ENCODE peak calls at places on chromosomes 12 and 14, in seven cellular contexts. X, O, I, B, U, Z and M are unnamed samples.

GRCh38 chr12:90211017-90211416 is 502.4 kb upstream of the ATP2B1 start:
- DNase-seq in X (no peak), O (no peak), I (no peak), B (no peak), U (no peak), Z (no peak), M (no peak)

GRCh38 chr12:102955926-102956737 is 1.3 kb upstream of the ASCL1 start:
- DNase-seq in X (peak), O (peak), I (no peak), B (peak), U (peak), Z (no peak), M (no peak)

GRCh38 chr14:102222009-102222575 is 82.4 kb downstream of the WDR20 start:
- DNase-seq in X (no peak), O (no peak), I (no peak), B (no peak), U (no peak), Z (no peak), M (no peak)

GRCh38 chr14:54127526-54127925 is 170.9 kb upstream of the BMP4 start:
- DNase-seq in X (no peak), O (no peak), I (no peak), B (no peak), U (no peak), Z (no peak), M (no peak)

GRCh38 chr14:75917322-75918251 is 64.2 kb downstream of the TGFB3 start:
- DNase-seq in X (no peak), O (no peak), I (no peak), B (no peak), U (peak), Z (no peak), M (no peak)

GRCh38 chr12:54286042-54286931 is 5.8 kb downstream of the HNRNPA1 start:
- DNase-seq in X (no peak), O (no peak), I (no peak), B (no peak), U (no peak), Z (no peak), M (no peak)

GRCh38 chr12:56121204-56121870 is 3.3 kb downstream of the ZC3H10 start:
- DNase-seq in X (no peak), O (no peak), I (no peak), B (no peak), U (no peak), Z (no peak), M (no peak)

GRCh38 chr12:72293701-72294100 is 21.5 kb downstream of the TRHDE start:
- DNase-seq in X (no peak), O (no peak), I (no peak), B (no peak), U (no peak), Z (no peak), M (no peak)

GRCh38 chr12:105910030-105910429 is 228.7 kb downstream of the NUAK1 start:
- DNase-seq in X (no peak), O (no peak), I (no peak), B (no peak), U (no peak), Z (no peak), M (no peak)

GRCh38 chr14:60922050-60922449 is 58.8 kb downstream of the TRMT5 start:
- DNase-seq in X (no peak), O (no peak), I (no peak), B (no peak), U (no peak), Z (no peak), M (no peak)

GRCh38 chr12:132710062-132710421 is 600 bp upstream of the PGAM5 start:
- DNase-seq in X (no peak), O (no peak), I (peak), B (no peak), U (peak), Z (no peak), M (no peak)

GRCh38 chr14:77141592-77142288 is at the start of gene ZDHHC22:
- DNase-seq in X (no peak), O (peak), I (no peak), B (peak), U (peak), Z (no peak), M (no peak)

GRCh38 chr14:104445086-104445485 is 134.5 kb upstream of the C14orf180 start:
- DNase-seq in X (no peak), O (no peak), I (no peak), B (no peak), U (no peak), Z (no peak), M (no peak)

GRCh38 chr12:26940820-26941219 is 2.5 kb downstream of the FGFR1OP2 start:
- DNase-seq in X (peak), O (no peak), I (no peak), B (no peak), U (no peak), Z (no peak), M (no peak)

GRCh38 chr12:52434096-52434733 is at the start of gene KRT75:
- DNase-seq in X (no peak), O (no peak), I (no peak), B (no peak), U (no peak), Z (no peak), M (no peak)

GRCh38 chr12:15632708-15633107 is 156.5 kb downstream of the EPS8 start:
- DNase-seq in X (no peak), O (no peak), I (no peak), B (no peak), U (no peak), Z (no peak), M (no peak)

GRCh38 chr12:9961901-9962300 is 9.3 kb upstream of the CLEC12A start:
- DNase-seq in X (no peak), O (no peak), I (no peak), B (no peak), U (no peak), Z (no peak), M (no peak)

GRCh38 chr12:11769723-11770514 is 120.4 kb downstream of the ETV6 start:
- DNase-seq in X (no peak), O (no peak), I (no peak), B (no peak), U (no peak), Z (no peak), M (no peak)

GRCh38 chr14:104687601-104688504 is 1.6 kb upstream of the INF2 start:
- DNase-seq in X (no peak), O (no peak), I (peak), B (no peak), U (peak), Z (no peak), M (no peak)

GRCh38 chr12:8661016-8661415 is 1.6 kb downstream of the MFAP5 start:
- DNase-seq in X (no peak), O (no peak), I (no peak), B (peak), U (no peak), Z (no peak), M (no peak)

GRCh38 chr12:31492599-31493196 is 98.2 kb downstream of the DENND5B start:
- DNase-seq in X (no peak), O (no peak), I (no peak), B (no peak), U (no peak), Z (no peak), M (no peak)

GRCh38 chr12:9721394-9722092 is 11.4 kb downstream of the CLECL1 start:
- DNase-seq in X (no peak), O (no peak), I (no peak), B (no peak), U (no peak), Z (no peak), M (no peak)

GRCh38 chr14:86057018-86057667 is 527.2 kb downstream of the FLRT2 start:
- DNase-seq in X (peak), O (no peak), I (no peak), B (no peak), U (peak), Z (no peak), M (no peak)

GRCh38 chr14:84493779-84494178 is 1036.2 kb upstream of the FLRT2 start:
- DNase-seq in X (no peak), O (no peak), I (no peak), B (no peak), U (peak), Z (no peak), M (no peak)

GRCh38 chr14:75969126-75969525 is 12.7 kb downstream of the TGFB3 start:
- DNase-seq in X (no peak), O (no peak), I (no peak), B (no peak), U (no peak), Z (no peak), M (no peak)

GRCh38 chr14:102086346-102086971 is 385 bp downstream of the HSP90AA1 start:
- DNase-seq in X (peak), O (peak), I (no peak), B (no peak), U (peak), Z (peak), M (peak)

GRCh38 chr12:3533703-3534386 is 42.8 kb downstream of the PRMT8 start:
- DNase-seq in X (no peak), O (peak), I (no peak), B (no peak), U (peak), Z (no peak), M (no peak)

GRCh38 chr14:54338696-54339317 is 58.0 kb upstream of the CDKN3 start:
- DNase-seq in X (no peak), O (no peak), I (no peak), B (no peak), U (no peak), Z (no peak), M (no peak)

GRCh38 chr12:77667101-77667500 is 163.6 kb upstream of the NAV3 start:
- DNase-seq in X (no peak), O (no peak), I (no peak), B (no peak), U (no peak), Z (no peak), M (no peak)

GRCh38 chr14:101499513-101499912 is 61.8 kb upstream of the DIO3 start:
- DNase-seq in X (no peak), O (no peak), I (no peak), B (no peak), U (no peak), Z (no peak), M (no peak)

GRCh38 chr14:92865674-92866073 is 57.3 kb upstream of the CHGA start:
- DNase-seq in X (no peak), O (no peak), I (no peak), B (no peak), U (no peak), Z (no peak), M (no peak)

GRCh38 chr14:100400115-100400514 is 77.0 kb downstream of the SLC25A47 start:
- DNase-seq in X (no peak), O (no peak), I (no peak), B (no peak), U (no peak), Z (no peak), M (no peak)